ENCODE peak calls at places on chromosomes 6 and 20, in nine cellular contexts. P is neural progenitor cell, Z is HCT116, E is MM.1S, L is OCI-LY7, C is PC-3, J is hepatocyte, O is GM23338, D is SK-N-SH. X is an unnamed sample. For H3K36me3, the result is how much of the 10 kb centered on the place peaks cover.

GRCh38 chr20:37303637-37304036 is 14.2 kb downstream of the MANBAL start:
- DNase-seq in Z (no peak), J (no peak), O (no peak), P (no peak), D (no peak), L (no peak), C (no peak), E (no peak), X (no peak)

GRCh38 chr6:112841553-112842337 is 494.6 kb downstream of the RFPL4B start:
- DNase-seq in P (no peak), L (no peak), C (no peak), E (peak), J (no peak), Z (no peak), O (no peak), D (no peak), X (no peak)

GRCh38 chr6:136077834-136078576 is 172.1 kb downstream of the MTFR2 start:
- DNase-seq in E (no peak), C (peak), Z (no peak), D (peak), O (no peak), L (no peak), P (no peak), J (no peak), X (peak)

GRCh38 chr6:69792292-69792691 is 4.5 kb downstream of the LMBRD1 start:
- DNase-seq in J (no peak), P (no peak), L (no peak), C (no peak), Z (no peak), D (no peak), E (no peak), O (no peak), X (no peak)

GRCh38 chr20:8755340-8756118 is 313.4 kb upstream of the PLCB4 start:
- DNase-seq in P (no peak), E (no peak), L (no peak), Z (no peak), C (no peak), J (no peak), O (no peak), D (no peak), X (no peak)

GRCh38 chr6:8086755-8087306 is 15.5 kb downstream of the EEF1E1 start:
- DNase-seq in J (no peak), L (no peak), P (no peak), C (no peak), D (no peak), E (no peak), O (peak), Z (no peak), X (no peak)

GRCh38 chr6:38489951-38490350 is 149.8 kb downstream of the BTBD9 start:
- DNase-seq in L (no peak), D (no peak), Z (no peak), C (no peak), P (no peak), E (no peak), O (no peak), J (no peak), X (peak)

GRCh38 chr6:158029668-158030230 is 48.1 kb downstream of the SYNJ2 start:
- DNase-seq in D (no peak), J (peak), E (no peak), L (no peak), Z (no peak), C (no peak), O (no peak), P (no peak), X (no peak)

GRCh38 chr6:27644528-27644927 is 171.6 kb upstream of the ZNF184 start:
- DNase-seq in O (no peak), J (no peak), Z (no peak), D (no peak), L (no peak), P (no peak), C (no peak), E (no peak), X (no peak)

GRCh38 chr6:158771399-158772158 is 47.6 kb downstream of the EZR start:
- DNase-seq in D (no peak), P (no peak), J (no peak), E (no peak), Z (no peak), O (no peak), C (no peak), L (no peak), X (peak)

GRCh38 chr6:158815379-158815724 is 3.8 kb downstream of the EZR start:
- DNase-seq in P (no peak), L (no peak), Z (no peak), D (no peak), J (no peak), O (no peak), C (no peak), E (no peak), X (no peak)

GRCh38 chr20:22536956-22537756 is 47.2 kb downstream of the FOXA2 start:
- DNase-seq in E (no peak), Z (no peak), O (no peak), D (no peak), L (no peak), P (no peak), C (no peak), J (no peak), X (no peak)

GRCh38 chr20:54084727-54085368 is 14.5 kb upstream of the BCAS1 start:
- DNase-seq in P (no peak), D (no peak), J (no peak), L (no peak), Z (no peak), C (peak), E (no peak), O (no peak), X (peak)

GRCh38 chr6:29461021-29461814 is 4.3 kb downstream of the OR2H1 start:
- DNase-seq in P (no peak), E (no peak), C (no peak), L (no peak), J (no peak), Z (no peak), D (no peak), O (no peak), X (no peak)

GRCh38 chr6:36850001-36850400 is 10.8 kb upstream of the CPNE5 start:
- DNase-seq in D (no peak), E (no peak), C (no peak), L (no peak), O (no peak), P (no peak), Z (no peak), J (no peak), X (no peak)

GRCh38 chr6:36851149-36851614 is 11.9 kb upstream of the CPNE5 start:
- DNase-seq in C (peak), L (peak), O (peak), J (peak), D (peak), E (peak), Z (peak), P (peak), X (peak)

GRCh38 chr6:36853325-36853724 is 14.1 kb upstream of the CPNE5 start:
- DNase-seq in J (peak), C (peak), Z (no peak), L (no peak), P (no peak), D (no peak), E (no peak), O (no peak), X (peak)

GRCh38 chr6:36851632-36852031 is 12.4 kb upstream of the CPNE5 start:
- DNase-seq in C (no peak), Z (no peak), J (no peak), O (no peak), L (no peak), P (no peak), D (no peak), E (no peak), X (no peak)

GRCh38 chr6:36852481-36853147 is 13.4 kb upstream of the CPNE5 start:
- DNase-seq in C (peak), O (no peak), E (no peak), Z (no peak), D (no peak), L (no peak), P (no peak), J (peak), X (peak)
- H3K36me3 ChIP-seq in C (under half), O (under half), E (under half), Z (under half), D (under half), L (half or more), P (under half), J (under half), X (under half)

DNA sequence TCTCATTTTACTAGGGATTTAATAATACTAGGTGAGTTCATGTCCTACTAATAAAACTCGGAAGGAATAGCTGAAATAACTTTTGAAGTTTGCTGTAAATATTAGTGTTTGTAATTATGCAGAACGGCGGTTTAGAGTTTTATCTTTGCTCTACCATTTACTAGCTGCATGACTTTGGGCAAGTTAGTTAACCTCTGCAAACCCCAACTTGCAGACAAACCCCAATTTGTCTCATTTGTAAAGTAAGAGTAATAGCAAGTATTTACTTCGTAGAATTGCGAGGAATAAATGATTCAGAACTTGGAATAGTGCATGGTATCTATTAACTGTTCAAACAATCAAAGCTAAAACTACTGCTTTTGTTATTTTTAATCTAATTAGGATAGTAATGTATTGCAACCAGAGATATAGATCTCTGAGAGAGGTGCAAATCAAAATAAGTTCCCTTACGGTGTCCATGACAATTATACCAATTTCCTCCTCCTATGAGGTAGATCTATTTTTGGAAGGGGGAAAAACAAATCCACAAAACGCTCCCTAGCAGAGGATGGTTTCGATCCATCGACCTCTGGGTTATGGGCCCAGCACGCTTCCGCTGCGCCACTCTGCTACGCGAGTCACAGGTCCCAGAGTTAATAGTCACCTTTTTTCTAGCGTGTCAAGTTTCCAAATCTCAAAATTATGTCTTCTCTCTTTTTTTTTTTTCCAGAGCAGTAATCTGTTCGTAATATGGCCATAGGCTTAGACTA is 35.1 kb upstream of the BTN3A2 start:
- DNase-seq in L (peak), Z (no peak), P (peak), J (peak), D (no peak), E (no peak), O (peak), C (peak), X (peak)
- TF ChIP-seq EZH2phosphoT487 in L (no peak), Z (no peak), P (no peak), J (no peak), D (no peak), E (no peak), O (no peak), C (no peak), X (no peak)

GRCh38 chr20:47238780-47239769 is 117.4 kb downstream of the ZMYND8 start:
- DNase-seq in Z (no peak), D (no peak), J (no peak), E (no peak), P (no peak), C (no peak), O (peak), L (no peak), X (no peak)
- H3K36me3 ChIP-seq in Z (under half), D (under half), J (under half), E (under half), P (under half), C (under half), O (under half), L (half or more), X (under half)

GRCh38 chr20:34404803-34405202 is 41.7 kb downstream of the ITCH start:
- DNase-seq in P (no peak), Z (no peak), L (no peak), O (no peak), C (no peak), E (peak), D (no peak), J (no peak), X (no peak)

GRCh38 chr20:34401741-34402455 is 38.8 kb downstream of the ITCH start:
- DNase-seq in J (no peak), E (peak), C (no peak), L (no peak), Z (no peak), P (no peak), D (no peak), O (no peak), X (no peak)

GRCh38 chr20:34402461-34402860 is 39.4 kb downstream of the ITCH start:
- DNase-seq in L (no peak), P (no peak), Z (no peak), E (no peak), D (no peak), C (no peak), J (no peak), O (no peak), X (no peak)

GRCh38 chr20:34403908-34404307 is 40.8 kb downstream of the ITCH start:
- DNase-seq in Z (no peak), O (no peak), C (no peak), J (no peak), E (peak), D (no peak), L (peak), P (no peak), X (no peak)

DNA sequence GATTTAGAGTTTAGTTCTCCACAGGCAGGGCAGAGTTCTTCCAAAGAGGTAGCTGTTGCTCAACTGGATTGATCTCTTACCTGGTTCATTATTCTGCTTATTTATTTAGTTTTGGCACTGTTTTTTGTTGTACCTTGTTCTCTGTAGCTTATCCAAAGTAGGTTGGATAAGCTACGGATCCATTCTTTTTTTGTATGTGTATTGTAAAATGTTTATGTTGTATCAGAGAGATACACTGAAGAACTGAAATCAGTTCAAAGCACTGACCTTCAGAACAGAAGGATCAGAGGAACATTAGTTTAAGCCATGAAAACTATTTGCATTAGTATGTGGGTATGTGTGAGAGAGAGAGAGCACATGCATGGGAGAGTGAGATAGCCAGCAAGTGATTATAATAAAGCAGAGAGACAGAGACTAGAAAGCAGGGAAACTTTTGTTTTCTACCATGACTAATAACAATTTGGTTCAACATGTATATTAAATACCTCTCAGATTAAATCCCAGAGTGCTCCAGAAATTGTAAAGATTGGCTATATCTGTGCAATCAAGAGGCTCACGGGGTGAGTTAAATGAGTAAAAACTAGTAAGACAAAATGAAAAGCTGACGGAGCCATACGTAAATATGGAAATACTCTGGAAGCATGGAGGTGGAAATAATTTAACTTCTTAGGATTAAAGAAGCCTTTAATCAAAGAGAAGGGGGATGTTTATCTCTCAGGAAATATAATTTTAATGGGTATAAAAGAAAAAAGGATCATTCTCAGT is 40.2 kb downstream of the ITCH start:
- DNase-seq in L (no peak), P (no peak), O (no peak), E (peak), C (no peak), D (no peak), J (no peak), Z (no peak), X (no peak)
- TF ChIP-seq EZH2phosphoT487 in L (no peak), P (no peak), O (no peak), E (no peak), C (no peak), D (no peak), J (no peak), Z (no peak), X (no peak)

DNA sequence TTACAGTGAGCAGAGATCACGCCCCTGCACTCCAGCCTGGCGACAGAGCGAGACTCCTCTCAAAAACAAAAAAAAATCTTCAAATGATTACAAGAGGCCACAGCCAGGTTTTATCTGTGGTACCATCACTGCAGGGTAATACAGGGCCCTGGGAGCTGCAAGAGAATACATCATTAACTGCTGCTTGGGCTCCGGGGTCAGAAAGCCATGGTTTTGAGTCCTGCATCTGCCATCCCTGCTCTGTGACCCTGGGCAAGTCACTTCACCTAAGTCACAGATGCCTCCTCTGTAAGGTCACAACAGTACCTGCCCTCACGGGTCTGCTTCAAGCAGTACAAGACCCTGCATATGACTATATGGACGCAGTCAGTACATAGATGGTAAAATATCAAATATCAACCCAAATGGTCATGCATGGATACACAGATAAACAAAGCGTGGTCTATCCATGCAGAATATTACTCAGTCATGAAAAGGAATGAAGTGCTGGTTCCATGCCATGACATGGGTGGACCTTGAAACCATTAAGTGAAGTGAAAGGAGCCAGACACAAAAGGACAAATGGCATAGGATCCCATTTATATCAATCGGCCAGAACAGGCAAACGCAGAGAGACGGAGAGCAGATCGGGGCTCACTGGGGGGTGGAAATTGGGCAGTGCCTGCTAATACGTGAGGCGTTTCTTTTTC is 83.6 kb downstream of the NFATC2 start:
- DNase-seq in P (no peak), O (no peak), E (no peak), C (no peak), Z (no peak), L (no peak), D (no peak), J (no peak), X (no peak)
- H3K36me3 ChIP-seq in P (under half), O (under half), E (under half), C (under half), Z (under half), L (half or more), D (under half), J (under half), X (under half)

X was measured in GM23248.